ENCODE peak calls at places on chromosome 17, in six cellular contexts. Z is islet precursor cell; Q is NCI-H460; L is prostate gland; U is HCT116; R is stimulated activated CD8-positive, alpha-beta memory T cell treated with anti-CD3 and anti-CD28 coated beads, Interleukin-4, amount 100 ng/mL, for 1 hour. W is an unnamed sample.

GRCh38 chr17:4839965-4840892 is 7.1 kb downstream of the MINK1 start:
- DNase-seq in Z (no peak), Q (no peak), L (no peak), U (no peak), R (no peak), W (no peak)

GRCh38 chr17:57677858-57678257 is 67.2 kb downstream of the CCDC182 start:
- DNase-seq in Z (peak; percentile 40), Q (no peak), L (no peak), U (no peak), R (no peak), W (no peak)

GRCh38 chr17:17213775-17214174 is 7.6 kb upstream of the PLD6 start:
- DNase-seq in Z (peak; percentile 53), Q (no peak), L (no peak), U (no peak), R (no peak), W (no peak)

GRCh38 chr17:68019336-68019674 is 16.2 kb upstream of the KPNA2 start:
- DNase-seq in Z (no peak), Q (no peak), L (no peak), U (no peak), R (no peak), W (peak; percentile 26)

GRCh38 chr17:80892900-80893603 is 98.6 kb upstream of the CHMP6 start:
- DNase-seq in Z (no peak), Q (peak; percentile 74), L (no peak), U (peak; percentile 53), R (no peak), W (no peak)

GRCh38 chr17:28725660-28726395 is at the start of gene TLCD1:
- DNase-seq in Z (peak; percentile 98), Q (peak; percentile 71), L (peak; percentile 61), U (no peak), R (no peak), W (peak; percentile 92)

GRCh38 chr17:78124836-78125137 is 3.8 kb downstream of the TMC6 start:
- DNase-seq in Z (no peak), Q (no peak), L (no peak), U (no peak), R (no peak), W (no peak)

GRCh38 chr17:41535764-41536481 is 7.8 kb upstream of the KRT19 start:
- DNase-seq in Z (peak; percentile 99), Q (no peak), L (peak; percentile 78), U (no peak), R (no peak), W (peak; percentile 99)

GRCh38 chr17:5464717-5465507 is 3.9 kb downstream of the DHX33 start:
- DNase-seq in Z (no peak), Q (no peak), L (no peak), U (no peak), R (no peak), W (no peak)

GRCh38 chr17:76659928-76660614 is 16.5 kb upstream of the ST6GALNAC1 start:
- DNase-seq in Z (peak; percentile 96), Q (peak; percentile 45), L (no peak), U (no peak), R (no peak), W (peak; percentile 51)

GRCh38 chr17:44005865-44006580 is 1.6 kb downstream of the NAGS start:
- DNase-seq in Z (peak; percentile 88), Q (no peak), L (no peak), U (no peak), R (no peak), W (no peak)